ENCODE peak calls at places on chromosomes 4 and X, in eight cellular contexts. T is lung, E is adrenal gland, R is uterus, P is tibial artery, B is psoas muscle, Z is IMR-90, K is PC-3. A is an unnamed sample.

GRCh38 chr4:98199247-98199646 is 56.0 kb upstream of the STPG2 start:
- DNase-seq in T (no peak), E (peak; percentile 23), R (no peak), P (no peak), B (no peak), Z (no peak), K (no peak), A (no peak)

GRCh38 chr4:135243960-135244561 is 1042.5 kb upstream of the PABPC4L start:
- DNase-seq in T (no peak), E (no peak), R (no peak), P (no peak), B (no peak), Z (peak; percentile 70), K (no peak), A (no peak)

GRCh38 chr4:179110356-179110755 is 1668.1 kb upstream of the AGA start:
- DNase-seq in T (no peak), E (no peak), R (no peak), P (no peak), B (no peak), Z (peak; percentile 98), K (peak; percentile 57), A (peak; percentile 65)

GRCh38 chr4:71231073-71231752 is 107.6 kb upstream of the SLC4A4 start:
- DNase-seq in T (peak; percentile 90), E (peak; percentile 46), R (no peak), P (peak; percentile 99), B (peak; percentile 86), Z (peak; percentile 59), K (no peak), A (peak; percentile 39)

GRCh38 chrX:153513265-153513664 is 4.2 kb upstream of the ATP2B3 start:
- DNase-seq in T (no peak), E (no peak), R (no peak), P (no peak), B (no peak), Z (no peak), K (no peak), A (no peak)

GRCh38 chr4:34105311-34105710 is 2139.0 kb downstream of the ARAP2 start:
- DNase-seq in T (no peak), E (no peak), R (no peak), P (no peak), B (no peak), Z (no peak), K (no peak), A (peak; percentile 45)

GRCh38 chr4:159282944-159283343 is 180.1 kb downstream of the RAPGEF2 start:
- DNase-seq in T (no peak), E (no peak), R (no peak), P (no peak), B (no peak), Z (no peak), K (no peak), A (no peak)

GRCh38 chr4:75080888-75081287 is 148.0 kb downstream of the PARM1 start:
- DNase-seq in T (no peak), E (no peak), R (no peak), P (no peak), B (no peak), Z (no peak), K (no peak), A (no peak)

GRCh38 chrX:82961129-82961528 is 547.0 kb upstream of the POU3F4 start:
- DNase-seq in T (no peak), E (no peak), R (no peak), P (no peak), B (no peak), Z (no peak), K (peak; percentile 26), A (no peak)

GRCh38 chr4:77145806-77146425 is 11.1 kb upstream of the CCNG2 start:
- DNase-seq in T (no peak), E (no peak), R (no peak), P (no peak), B (no peak), Z (no peak), K (no peak), A (no peak)

GRCh38 chrX:116240446-116240845 is 69.9 kb downstream of the AGTR2 start:
- DNase-seq in T (no peak), E (no peak), R (no peak), P (no peak), B (no peak), Z (no peak), K (peak; percentile 87), A (peak; percentile 16)

GRCh38 chr4:7335363-7336066 is 99.2 kb downstream of the PSAPL1 start:
- DNase-seq in T (peak; percentile 82), E (peak; percentile 72), R (peak; percentile 36), P (peak; percentile 73), B (peak; percentile 41), Z (peak; percentile 4), K (peak; percentile 58), A (peak; percentile 16)

GRCh38 chr4:163448541-163449203 is 24.9 kb downstream of the TKTL2 start:
- DNase-seq in T (no peak), E (no peak), R (no peak), P (no peak), B (no peak), Z (peak; percentile 35), K (peak; percentile 84), A (peak; percentile 52)

GRCh38 chrX:15314472-15314871 is 968 bp downstream of the ASB11 start:
- DNase-seq in T (no peak), E (no peak), R (no peak), P (no peak), B (no peak), Z (no peak), K (no peak), A (no peak)

GRCh38 chr4:108559911-108560310 is 60.5 kb upstream of the RPL34 start:
- DNase-seq in T (no peak), E (no peak), R (no peak), P (no peak), B (no peak), Z (no peak), K (no peak), A (no peak)

GRCh38 chrX:17812763-17813162 is 48.3 kb downstream of the RAI2 start:
- DNase-seq in T (no peak), E (no peak), R (peak; percentile 57), P (no peak), B (no peak), Z (no peak), K (peak; percentile 37), A (no peak)

GRCh38 chr4:128916832-128917231 is 107.3 kb downstream of the JADE1 start:
- DNase-seq in T (peak; percentile 32), E (peak; percentile 24), R (peak; percentile 11), P (peak; percentile 61), B (no peak), Z (no peak), K (no peak), A (no peak)

GRCh38 chrX:37541991-37542390 is 29.5 kb upstream of the LANCL3 start:
- DNase-seq in T (no peak), E (no peak), R (no peak), P (no peak), B (no peak), Z (no peak), K (no peak), A (no peak)

GRCh38 chr4:3300198-3300671 is 7.4 kb downstream of the RGS12 start:
- DNase-seq in T (no peak), E (no peak), R (no peak), P (peak; percentile 47), B (no peak), Z (no peak), K (no peak), A (no peak)

GRCh38 chrX:8190341-8190830 is 19.3 kb upstream of the VCX2 start:
- DNase-seq in T (no peak), E (no peak), R (no peak), P (no peak), B (no peak), Z (no peak), K (no peak), A (no peak)

GRCh38 chr4:156113138-156113537 is 159.5 kb upstream of the CTSO start:
- DNase-seq in T (no peak), E (no peak), R (no peak), P (no peak), B (no peak), Z (no peak), K (peak; percentile 36), A (no peak)

GRCh38 chr4:156111706-156112105 is 158.0 kb upstream of the CTSO start:
- DNase-seq in T (no peak), E (no peak), R (no peak), P (no peak), B (no peak), Z (no peak), K (no peak), A (no peak)

GRCh38 chr4:156109943-156110925 is 156.6 kb upstream of the CTSO start:
- DNase-seq in T (no peak), E (no peak), R (peak; percentile 63), P (no peak), B (no peak), Z (peak; percentile 8), K (no peak), A (peak; percentile 96)
- TF ChIP-seq CTCF in T (no peak), E (no peak), R (no peak), P (no peak), B (no peak), Z (no peak), K (peak; percentile 23), A (peak; percentile 57)

GRCh38 chrX:39493168-39493567 is 604.6 kb downstream of the BCOR start:
- DNase-seq in T (no peak), E (no peak), R (no peak), P (no peak), B (no peak), Z (no peak), K (no peak), A (no peak)

GRCh38 chrX:39487166-39488006 is 610.4 kb downstream of the BCOR start:
- DNase-seq in T (no peak), E (no peak), R (no peak), P (no peak), B (no peak), Z (no peak), K (no peak), A (no peak)

GRCh38 chrX:39492495-39493162 is 605.1 kb downstream of the BCOR start:
- DNase-seq in T (no peak), E (no peak), R (no peak), P (no peak), B (no peak), Z (no peak), K (no peak), A (no peak)

GRCh38 chrX:39491548-39492297 is 606.0 kb downstream of the BCOR start:
- DNase-seq in T (no peak), E (no peak), R (no peak), P (no peak), B (no peak), Z (no peak), K (no peak), A (no peak)
- H3K27ac ChIP-seq in T (no peak overlapping the region), E (no peak overlapping the region), R (peak overlapping the region; percentile 24), P (no peak overlapping the region), B (no peak overlapping the region), Z (no peak overlapping the region), K (no peak overlapping the region), A (no peak overlapping the region)

DNA sequence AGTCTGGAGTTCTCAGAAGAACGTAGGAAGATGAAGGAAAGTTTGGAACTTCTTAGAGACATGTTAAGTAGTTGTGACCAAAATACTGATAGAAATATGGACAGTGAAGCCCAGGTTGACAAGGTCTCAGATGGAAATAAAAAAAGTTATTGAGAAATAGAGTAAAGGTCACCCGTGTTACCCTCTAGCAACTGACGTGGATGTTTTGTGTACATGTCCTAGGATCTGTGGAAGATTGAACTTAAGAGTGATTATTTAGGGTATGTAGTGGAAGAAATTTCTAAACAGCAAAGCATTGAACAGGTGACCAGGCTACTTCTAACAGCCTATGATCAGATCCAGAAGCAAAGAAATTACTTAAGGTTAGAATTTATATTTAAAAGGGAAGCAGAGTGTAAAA is 1020.4 kb downstream of the FSTL5 start:
- DNase-seq in T (no peak), E (no peak), R (no peak), P (no peak), B (no peak), Z (no peak), K (no peak), A (no peak)
- TF ChIP-seq CTCF in T (no peak), E (no peak), R (no peak), P (no peak), B (no peak), Z (no peak), K (no peak), A (no peak)

GRCh38 chrX:10769165-10769564 is 148.8 kb upstream of the MID1 start:
- DNase-seq in T (no peak), E (no peak), R (no peak), P (no peak), B (no peak), Z (peak; percentile 35), K (peak; percentile 61), A (no peak)
- H3K27ac ChIP-seq in T (no peak overlapping the region), E (no peak overlapping the region), R (peak overlapping the region; percentile 52), P (no peak overlapping the region), B (no peak overlapping the region), Z (peak overlapping the region; percentile 82), K (no peak overlapping the region), A (no peak overlapping the region)